ENCODE peak calls at places on chromosomes 7 and 10, in four cellular contexts. One of them, this sample, is unnamed.

GRCh38 chr10:43823237-43823605 is 174.5 kb upstream of the ZNF32 start:
- DNase-seq in HepG2: no peak
- DNase-seq in breast epithelium: no peak
- DNase-seq in stomach: no peak
- DNase-seq in this sample: no peak

GRCh38 chr10:83538047-83538446 is 601.3 kb upstream of the GHITM start:
- DNase-seq in HepG2: no peak
- DNase-seq in breast epithelium: no peak
- DNase-seq in stomach: no peak
- DNase-seq in this sample: no peak

GRCh38 chr10:80599424-80599847 is 61.7 kb downstream of the SH2D4B start:
- DNase-seq in HepG2: peak
- DNase-seq in breast epithelium: no peak
- DNase-seq in stomach: no peak
- DNase-seq in this sample: no peak

GRCh38 chr10:15763001-15763400 is 43.3 kb upstream of the ITGA8 start:
- DNase-seq in HepG2: no peak
- DNase-seq in breast epithelium: no peak
- DNase-seq in stomach: no peak
- DNase-seq in this sample: no peak

GRCh38 chr7:139358541-139359365 is 941 bp upstream of the LUC7L2 start:
- DNase-seq in HepG2: no peak
- DNase-seq in breast epithelium: no peak
- DNase-seq in stomach: no peak
- DNase-seq in this sample: peak

GRCh38 chr7:100655908-100656674 is at the start of gene ACTL6B:
- DNase-seq in HepG2: no peak
- DNase-seq in breast epithelium: no peak
- DNase-seq in stomach: peak
- DNase-seq in this sample: no peak

GRCh38 chr7:139725077-139725476 is 52.7 kb downstream of the HIPK2 start:
- DNase-seq in HepG2: no peak
- DNase-seq in breast epithelium: no peak
- DNase-seq in stomach: no peak
- DNase-seq in this sample: peak

GRCh38 chr10:129741978-129742741 is 221.9 kb downstream of the EBF3 start:
- DNase-seq in HepG2: no peak
- DNase-seq in breast epithelium: no peak
- DNase-seq in stomach: peak
- DNase-seq in this sample: no peak

GRCh38 chr10:84156768-84157167 is 16.8 kb upstream of the GPR15LG start:
- DNase-seq in HepG2: no peak
- DNase-seq in breast epithelium: no peak
- DNase-seq in stomach: no peak
- DNase-seq in this sample: no peak

GRCh38 chr7:139583826-139584553 is 60.5 kb downstream of the CLEC2L start:
- DNase-seq in HepG2: no peak
- DNase-seq in breast epithelium: no peak
- DNase-seq in stomach: peak
- DNase-seq in this sample: no peak

GRCh38 chr7:85940798-85941197 is 702.9 kb upstream of the GRM3 start:
- DNase-seq in HepG2: no peak
- DNase-seq in breast epithelium: no peak
- DNase-seq in stomach: no peak
- DNase-seq in this sample: no peak

GRCh38 chr7:151077705-151078232 is 2.8 kb downstream of the FASTK start:
- DNase-seq in HepG2: no peak
- DNase-seq in breast epithelium: no peak
- DNase-seq in stomach: peak
- DNase-seq in this sample: no peak

GRCh38 chr7:151075662-151075971 is 5.0 kb downstream of the FASTK start:
- DNase-seq in HepG2: no peak
- DNase-seq in breast epithelium: no peak
- DNase-seq in stomach: no peak
- DNase-seq in this sample: no peak

GRCh38 chr7:151074817-151075661 is 5.6 kb downstream of the FASTK start:
- DNase-seq in HepG2: no peak
- DNase-seq in breast epithelium: no peak
- DNase-seq in stomach: no peak
- DNase-seq in this sample: no peak

GRCh38 chr7:151076863-151077704 is 3.5 kb downstream of the FASTK start:
- DNase-seq in HepG2: no peak
- DNase-seq in breast epithelium: no peak
- DNase-seq in stomach: peak
- DNase-seq in this sample: no peak

DNA sequence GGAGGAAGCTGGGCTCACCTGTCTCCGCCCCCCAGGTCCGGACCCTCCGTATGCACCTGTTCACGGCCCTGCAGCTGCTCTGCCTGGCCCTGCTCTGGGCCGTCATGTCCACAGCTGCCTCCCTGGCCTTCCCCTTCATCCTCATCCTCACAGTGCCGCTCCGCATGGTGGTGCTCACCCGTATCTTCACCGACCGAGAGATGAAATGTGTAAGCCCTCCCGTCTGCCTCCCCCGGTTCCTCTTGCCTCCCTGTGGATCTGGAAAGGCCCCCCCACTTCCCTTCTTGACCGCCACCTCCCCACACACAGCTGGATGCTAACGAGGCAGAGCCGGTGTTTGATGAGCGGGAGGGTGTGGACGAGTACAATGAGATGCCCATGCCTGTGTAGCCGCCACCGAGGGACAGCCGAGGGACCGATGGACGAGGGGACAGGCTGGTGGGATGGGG is 4.6 kb downstream of the FASTK start:
- DNase-seq in HepG2: no peak
- DNase-seq in breast epithelium: no peak
- DNase-seq in stomach: no peak
- DNase-seq in this sample: no peak
- TF ChIP-seq POLR2A in HepG2: no peak
- TF ChIP-seq POLR2A in breast epithelium: no peak
- TF ChIP-seq POLR2A in stomach: no peak
- TF ChIP-seq POLR2A in this sample: no peak

GRCh38 chr7:20787658-20788057 is 972 bp upstream of the SP8 start:
- DNase-seq in HepG2: no peak
- DNase-seq in breast epithelium: no peak
- DNase-seq in stomach: no peak
- DNase-seq in this sample: no peak
- TF ChIP-seq POLR2AphosphoS5 in HepG2: no peak
- TF ChIP-seq POLR2AphosphoS5 in breast epithelium: no peak
- TF ChIP-seq POLR2AphosphoS5 in stomach: no peak
- TF ChIP-seq POLR2AphosphoS5 in this sample: no peak

DNA sequence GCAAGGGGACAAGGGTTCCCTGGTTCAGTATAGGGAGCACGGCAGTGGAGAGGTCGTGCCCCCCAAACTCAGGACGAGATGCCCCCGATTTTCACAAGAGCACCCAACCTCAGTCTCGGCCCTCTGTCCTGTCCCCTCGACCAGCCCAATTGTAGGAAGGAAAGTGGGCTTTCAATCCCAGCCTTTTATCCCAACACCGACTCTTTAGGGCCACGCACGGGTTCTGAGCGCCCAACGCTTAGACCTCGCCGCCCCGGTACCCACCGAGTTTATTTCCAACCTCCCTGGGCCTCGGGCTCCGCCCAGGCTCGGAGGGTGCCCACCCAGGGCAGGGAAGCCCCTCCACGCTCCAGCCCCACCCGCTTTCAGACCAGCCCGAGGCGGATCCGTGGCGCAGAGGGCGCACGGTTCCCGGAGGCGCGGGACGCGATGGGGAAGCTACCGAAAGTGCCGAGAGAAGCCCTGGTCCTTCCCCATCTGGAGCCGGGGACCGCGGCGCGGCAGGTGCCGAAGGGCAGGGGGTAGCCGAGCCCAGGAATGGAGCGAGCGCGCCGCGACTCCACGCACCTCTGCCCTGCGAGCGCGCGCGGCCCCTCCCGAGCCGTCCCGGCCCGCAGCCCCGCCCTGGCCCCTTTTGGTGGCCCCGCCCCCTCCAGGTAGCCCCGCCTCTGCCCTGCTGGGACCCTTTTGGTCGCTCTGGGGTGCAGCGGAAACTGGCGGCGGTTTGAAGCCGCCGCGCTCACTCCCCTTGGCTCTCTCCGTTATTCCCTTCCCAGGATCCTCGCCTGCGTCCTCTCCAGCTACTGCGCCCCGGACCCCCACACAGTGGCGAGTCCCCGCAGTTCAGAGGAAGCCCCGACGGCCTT is 20.4 kb downstream of the GRID2IP start:
- DNase-seq in HepG2: no peak
- DNase-seq in breast epithelium: no peak
- DNase-seq in stomach: peak
- DNase-seq in this sample: no peak
- TF ChIP-seq POLR2A in HepG2: no peak
- TF ChIP-seq POLR2A in breast epithelium: no peak
- TF ChIP-seq POLR2A in stomach: no peak
- TF ChIP-seq POLR2A in this sample: no peak

GRCh38 chr7:24826662-24827020 is 69.4 kb upstream of the GSDME start:
- DNase-seq in HepG2: no peak
- DNase-seq in breast epithelium: no peak
- DNase-seq in stomach: no peak
- DNase-seq in this sample: no peak

GRCh38 chr7:24827027-24827426 is 69.8 kb upstream of the GSDME start:
- DNase-seq in HepG2: no peak
- DNase-seq in breast epithelium: no peak
- DNase-seq in stomach: no peak
- DNase-seq in this sample: no peak

GRCh38 chr7:24824896-24825295 is 67.6 kb upstream of the GSDME start:
- DNase-seq in HepG2: no peak
- DNase-seq in breast epithelium: no peak
- DNase-seq in stomach: no peak
- DNase-seq in this sample: no peak

GRCh38 chr7:24825315-24825917 is 68.2 kb upstream of the GSDME start:
- DNase-seq in HepG2: no peak
- DNase-seq in breast epithelium: no peak
- DNase-seq in stomach: no peak
- DNase-seq in this sample: no peak

GRCh38 chr7:24825931-24826661 is 68.8 kb upstream of the GSDME start:
- DNase-seq in HepG2: peak
- DNase-seq in breast epithelium: no peak
- DNase-seq in stomach: peak
- DNase-seq in this sample: no peak
- TF ChIP-seq POLR2AphosphoS5 in HepG2: no peak
- TF ChIP-seq POLR2AphosphoS5 in breast epithelium: no peak
- TF ChIP-seq POLR2AphosphoS5 in stomach: no peak
- TF ChIP-seq POLR2AphosphoS5 in this sample: no peak

DNA sequence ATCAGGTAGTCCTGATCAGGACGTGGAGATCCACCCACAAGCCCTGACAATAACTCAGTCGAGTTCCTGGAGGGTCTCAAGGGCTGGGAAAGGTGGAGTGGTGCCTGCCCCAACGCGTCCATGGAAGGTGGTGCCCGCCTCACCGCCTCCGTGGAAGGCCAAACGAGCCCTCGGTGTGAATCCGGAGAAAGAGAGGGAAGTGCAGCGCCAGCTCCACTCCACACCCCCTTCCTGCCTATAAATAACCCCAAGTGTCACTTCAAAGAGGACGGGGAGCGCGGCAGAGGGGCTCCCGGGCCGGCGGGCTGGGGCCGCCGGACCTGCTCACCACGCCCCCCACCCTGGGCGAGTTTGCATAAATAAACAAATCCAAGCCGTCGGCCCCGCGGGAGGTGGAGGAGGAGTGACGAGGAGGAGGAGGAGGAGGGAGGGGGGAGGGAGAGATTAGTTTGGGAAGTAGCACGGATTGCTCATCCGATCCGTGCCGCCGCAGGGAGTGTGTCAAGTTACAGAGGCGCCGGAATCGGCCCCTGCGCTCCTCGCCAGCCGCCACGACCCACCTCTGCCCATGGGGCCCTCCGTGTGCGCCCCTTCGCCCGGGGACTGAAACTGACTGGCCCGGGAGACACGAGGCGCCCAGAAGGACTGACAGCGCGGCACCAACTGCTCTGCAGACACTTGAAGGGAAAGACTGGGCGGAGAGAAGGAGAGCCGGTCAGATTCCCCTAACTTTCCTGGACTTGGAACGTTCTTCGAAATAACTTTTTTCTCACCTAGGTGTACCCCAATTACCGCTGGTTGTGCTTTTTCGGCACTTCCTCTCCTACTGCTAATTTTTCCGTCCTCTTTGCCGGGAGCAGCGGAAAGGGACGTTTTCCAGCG is at the start of gene COL13A1:
- DNase-seq in HepG2: no peak
- DNase-seq in breast epithelium: no peak
- DNase-seq in stomach: no peak
- DNase-seq in this sample: peak
- TF ChIP-seq POLR2A in HepG2: no peak
- TF ChIP-seq POLR2A in breast epithelium: no peak
- TF ChIP-seq POLR2A in stomach: no peak
- TF ChIP-seq POLR2A in this sample: peak

GRCh38 chr7:137772221-137772620 is 74.6 kb downstream of the DGKI start:
- DNase-seq in HepG2: no peak
- DNase-seq in breast epithelium: no peak
- DNase-seq in stomach: no peak
- DNase-seq in this sample: no peak
- TF ChIP-seq POLR2AphosphoS5 in HepG2: no peak
- TF ChIP-seq POLR2AphosphoS5 in breast epithelium: no peak
- TF ChIP-seq POLR2AphosphoS5 in stomach: no peak
- TF ChIP-seq POLR2AphosphoS5 in this sample: no peak

This sample was measured in prostate gland.